ENCODE peak calls at places on chromosomes 5 and 9, in nine cellular contexts. One of them, this sample, is unnamed.
A peak's percentile ranks its signal among the peaks of the same experiment; 100 is the strongest.

GRCh38 chr5:60495644-60496520 is 204.1 kb downstream of the DEPDC1B start:
- DNase-seq in anterior cingulate cortex: peak; percentile 76
- DNase-seq in stimulated activated CD4-positive, alpha-beta T cell treated with anti-CD3 and anti-CD28 coated beads, Interleukin-1b, Interleukin-23, amount 100 ng/mL, for 1 hour: no peak
- DNase-seq in fibroblast of the conjunctiva: no peak
- DNase-seq in RWPE1: no peak
- DNase-seq in iPS DF 6.9: no peak
- DNase-seq in left kidney: no peak
- DNase-seq in stimulated activated CD8-positive, alpha-beta memory T cell treated with anti-CD3 and anti-CD28 coated beads, Interleukin-12 subunit alpha, Interleukin-12 subunit beta, amount 100 ng/mL, for 1 hour: no peak
- DNase-seq in NCI-H510A treated with DMSO at 0.1 percent for 48 hours: peak; percentile 16
- DNase-seq in this sample: no peak

GRCh38 chr9:16598316-16598715 is 272.2 kb downstream of the BNC2 start:
- DNase-seq in anterior cingulate cortex: no peak
- DNase-seq in stimulated activated CD4-positive, alpha-beta T cell treated with anti-CD3 and anti-CD28 coated beads, Interleukin-1b, Interleukin-23, amount 100 ng/mL, for 1 hour: no peak
- DNase-seq in fibroblast of the conjunctiva: no peak
- DNase-seq in RWPE1: no peak
- DNase-seq in iPS DF 6.9: no peak
- DNase-seq in left kidney: no peak
- DNase-seq in stimulated activated CD8-positive, alpha-beta memory T cell treated with anti-CD3 and anti-CD28 coated beads, Interleukin-12 subunit alpha, Interleukin-12 subunit beta, amount 100 ng/mL, for 1 hour: no peak
- DNase-seq in NCI-H510A treated with DMSO at 0.1 percent for 48 hours: no peak
- DNase-seq in this sample: no peak

GRCh38 chr5:143494162-143494561 is 90.7 kb upstream of the NR3C1 start:
- DNase-seq in anterior cingulate cortex: no peak
- DNase-seq in stimulated activated CD4-positive, alpha-beta T cell treated with anti-CD3 and anti-CD28 coated beads, Interleukin-1b, Interleukin-23, amount 100 ng/mL, for 1 hour: no peak
- DNase-seq in fibroblast of the conjunctiva: peak; percentile 75
- DNase-seq in RWPE1: peak; percentile 78
- DNase-seq in iPS DF 6.9: no peak
- DNase-seq in left kidney: no peak
- DNase-seq in stimulated activated CD8-positive, alpha-beta memory T cell treated with anti-CD3 and anti-CD28 coated beads, Interleukin-12 subunit alpha, Interleukin-12 subunit beta, amount 100 ng/mL, for 1 hour: no peak
- DNase-seq in NCI-H510A treated with DMSO at 0.1 percent for 48 hours: no peak
- DNase-seq in this sample: no peak

GRCh38 chr5:24226492-24226891 is 418.3 kb downstream of the CDH10 start:
- DNase-seq in anterior cingulate cortex: no peak
- DNase-seq in stimulated activated CD4-positive, alpha-beta T cell treated with anti-CD3 and anti-CD28 coated beads, Interleukin-1b, Interleukin-23, amount 100 ng/mL, for 1 hour: no peak
- DNase-seq in fibroblast of the conjunctiva: no peak
- DNase-seq in RWPE1: no peak
- DNase-seq in iPS DF 6.9: no peak
- DNase-seq in left kidney: no peak
- DNase-seq in stimulated activated CD8-positive, alpha-beta memory T cell treated with anti-CD3 and anti-CD28 coated beads, Interleukin-12 subunit alpha, Interleukin-12 subunit beta, amount 100 ng/mL, for 1 hour: no peak
- DNase-seq in NCI-H510A treated with DMSO at 0.1 percent for 48 hours: no peak
- DNase-seq in this sample: no peak

GRCh38 chr5:148928141-148928540 is 101.7 kb downstream of the ADRB2 start:
- DNase-seq in anterior cingulate cortex: no peak
- DNase-seq in stimulated activated CD4-positive, alpha-beta T cell treated with anti-CD3 and anti-CD28 coated beads, Interleukin-1b, Interleukin-23, amount 100 ng/mL, for 1 hour: no peak
- DNase-seq in fibroblast of the conjunctiva: no peak
- DNase-seq in RWPE1: no peak
- DNase-seq in iPS DF 6.9: no peak
- DNase-seq in left kidney: no peak
- DNase-seq in stimulated activated CD8-positive, alpha-beta memory T cell treated with anti-CD3 and anti-CD28 coated beads, Interleukin-12 subunit alpha, Interleukin-12 subunit beta, amount 100 ng/mL, for 1 hour: no peak
- DNase-seq in NCI-H510A treated with DMSO at 0.1 percent for 48 hours: no peak
- DNase-seq in this sample: no peak

GRCh38 chr9:88481933-88482332 is 53.0 kb upstream of the NXNL2 start:
- DNase-seq in anterior cingulate cortex: peak; percentile 68
- DNase-seq in stimulated activated CD4-positive, alpha-beta T cell treated with anti-CD3 and anti-CD28 coated beads, Interleukin-1b, Interleukin-23, amount 100 ng/mL, for 1 hour: no peak
- DNase-seq in fibroblast of the conjunctiva: no peak
- DNase-seq in RWPE1: no peak
- DNase-seq in iPS DF 6.9: no peak
- DNase-seq in left kidney: no peak
- DNase-seq in stimulated activated CD8-positive, alpha-beta memory T cell treated with anti-CD3 and anti-CD28 coated beads, Interleukin-12 subunit alpha, Interleukin-12 subunit beta, amount 100 ng/mL, for 1 hour: no peak
- DNase-seq in NCI-H510A treated with DMSO at 0.1 percent for 48 hours: no peak
- DNase-seq in this sample: no peak

GRCh38 chr5:141604318-141604717 is 14.5 kb downstream of the DIAPH1 start:
- DNase-seq in anterior cingulate cortex: no peak
- DNase-seq in stimulated activated CD4-positive, alpha-beta T cell treated with anti-CD3 and anti-CD28 coated beads, Interleukin-1b, Interleukin-23, amount 100 ng/mL, for 1 hour: no peak
- DNase-seq in fibroblast of the conjunctiva: peak; percentile 93
- DNase-seq in RWPE1: peak; percentile 95
- DNase-seq in iPS DF 6.9: no peak
- DNase-seq in left kidney: peak; percentile 42
- DNase-seq in stimulated activated CD8-positive, alpha-beta memory T cell treated with anti-CD3 and anti-CD28 coated beads, Interleukin-12 subunit alpha, Interleukin-12 subunit beta, amount 100 ng/mL, for 1 hour: no peak
- DNase-seq in NCI-H510A treated with DMSO at 0.1 percent for 48 hours: no peak
- DNase-seq in this sample: peak; percentile 97

GRCh38 chr9:71710856-71711255 is 57.5 kb downstream of the CEMIP2 start:
- DNase-seq in anterior cingulate cortex: no peak
- DNase-seq in stimulated activated CD4-positive, alpha-beta T cell treated with anti-CD3 and anti-CD28 coated beads, Interleukin-1b, Interleukin-23, amount 100 ng/mL, for 1 hour: no peak
- DNase-seq in fibroblast of the conjunctiva: no peak
- DNase-seq in RWPE1: no peak
- DNase-seq in iPS DF 6.9: no peak
- DNase-seq in left kidney: no peak
- DNase-seq in stimulated activated CD8-positive, alpha-beta memory T cell treated with anti-CD3 and anti-CD28 coated beads, Interleukin-12 subunit alpha, Interleukin-12 subunit beta, amount 100 ng/mL, for 1 hour: no peak
- DNase-seq in NCI-H510A treated with DMSO at 0.1 percent for 48 hours: no peak
- DNase-seq in this sample: no peak

GRCh38 chr9:69548676-69549075 is 123.5 kb downstream of the APBA1 start:
- DNase-seq in anterior cingulate cortex: peak; percentile 57
- DNase-seq in stimulated activated CD4-positive, alpha-beta T cell treated with anti-CD3 and anti-CD28 coated beads, Interleukin-1b, Interleukin-23, amount 100 ng/mL, for 1 hour: no peak
- DNase-seq in fibroblast of the conjunctiva: no peak
- DNase-seq in RWPE1: no peak
- DNase-seq in iPS DF 6.9: no peak
- DNase-seq in left kidney: peak; percentile 31
- DNase-seq in stimulated activated CD8-positive, alpha-beta memory T cell treated with anti-CD3 and anti-CD28 coated beads, Interleukin-12 subunit alpha, Interleukin-12 subunit beta, amount 100 ng/mL, for 1 hour: no peak
- DNase-seq in NCI-H510A treated with DMSO at 0.1 percent for 48 hours: no peak
- DNase-seq in this sample: no peak

GRCh38 chr9:111983484-111983908 is 86.9 kb downstream of the UGCG start:
- DNase-seq in anterior cingulate cortex: no peak
- DNase-seq in stimulated activated CD4-positive, alpha-beta T cell treated with anti-CD3 and anti-CD28 coated beads, Interleukin-1b, Interleukin-23, amount 100 ng/mL, for 1 hour: no peak
- DNase-seq in fibroblast of the conjunctiva: no peak
- DNase-seq in RWPE1: no peak
- DNase-seq in iPS DF 6.9: no peak
- DNase-seq in left kidney: no peak
- DNase-seq in stimulated activated CD8-positive, alpha-beta memory T cell treated with anti-CD3 and anti-CD28 coated beads, Interleukin-12 subunit alpha, Interleukin-12 subunit beta, amount 100 ng/mL, for 1 hour: no peak
- DNase-seq in NCI-H510A treated with DMSO at 0.1 percent for 48 hours: peak; percentile 57
- DNase-seq in this sample: no peak

GRCh38 chr9:134455951-134456739 is 129.9 kb downstream of the RXRA start:
- DNase-seq in anterior cingulate cortex: peak; percentile 29
- DNase-seq in stimulated activated CD4-positive, alpha-beta T cell treated with anti-CD3 and anti-CD28 coated beads, Interleukin-1b, Interleukin-23, amount 100 ng/mL, for 1 hour: peak; percentile 41
- DNase-seq in fibroblast of the conjunctiva: peak; percentile 95
- DNase-seq in RWPE1: peak; percentile 85
- DNase-seq in iPS DF 6.9: no peak
- DNase-seq in left kidney: peak; percentile 90
- DNase-seq in stimulated activated CD8-positive, alpha-beta memory T cell treated with anti-CD3 and anti-CD28 coated beads, Interleukin-12 subunit alpha, Interleukin-12 subunit beta, amount 100 ng/mL, for 1 hour: peak; percentile 54
- DNase-seq in NCI-H510A treated with DMSO at 0.1 percent for 48 hours: no peak
- DNase-seq in this sample: peak; percentile 58

GRCh38 chr5:43432486-43433365 is 20.5 kb upstream of the CCL28 start:
- DNase-seq in anterior cingulate cortex: no peak
- DNase-seq in stimulated activated CD4-positive, alpha-beta T cell treated with anti-CD3 and anti-CD28 coated beads, Interleukin-1b, Interleukin-23, amount 100 ng/mL, for 1 hour: no peak
- DNase-seq in fibroblast of the conjunctiva: peak; percentile 76
- DNase-seq in RWPE1: peak; percentile 73
- DNase-seq in iPS DF 6.9: no peak
- DNase-seq in left kidney: no peak
- DNase-seq in stimulated activated CD8-positive, alpha-beta memory T cell treated with anti-CD3 and anti-CD28 coated beads, Interleukin-12 subunit alpha, Interleukin-12 subunit beta, amount 100 ng/mL, for 1 hour: no peak
- DNase-seq in NCI-H510A treated with DMSO at 0.1 percent for 48 hours: peak; percentile 18
- DNase-seq in this sample: peak; percentile 17

GRCh38 chr9:101673642-101674041 is 64.8 kb downstream of the GRIN3A start:
- DNase-seq in anterior cingulate cortex: no peak
- DNase-seq in stimulated activated CD4-positive, alpha-beta T cell treated with anti-CD3 and anti-CD28 coated beads, Interleukin-1b, Interleukin-23, amount 100 ng/mL, for 1 hour: no peak
- DNase-seq in fibroblast of the conjunctiva: no peak
- DNase-seq in RWPE1: no peak
- DNase-seq in iPS DF 6.9: no peak
- DNase-seq in left kidney: no peak
- DNase-seq in stimulated activated CD8-positive, alpha-beta memory T cell treated with anti-CD3 and anti-CD28 coated beads, Interleukin-12 subunit alpha, Interleukin-12 subunit beta, amount 100 ng/mL, for 1 hour: no peak
- DNase-seq in NCI-H510A treated with DMSO at 0.1 percent for 48 hours: no peak
- DNase-seq in this sample: no peak

GRCh38 chr9:30944233-30944585 is 1440.2 kb upstream of the ACO1 start:
- DNase-seq in anterior cingulate cortex: no peak
- DNase-seq in stimulated activated CD4-positive, alpha-beta T cell treated with anti-CD3 and anti-CD28 coated beads, Interleukin-1b, Interleukin-23, amount 100 ng/mL, for 1 hour: no peak
- DNase-seq in fibroblast of the conjunctiva: no peak
- DNase-seq in RWPE1: no peak
- DNase-seq in iPS DF 6.9: no peak
- DNase-seq in left kidney: no peak
- DNase-seq in stimulated activated CD8-positive, alpha-beta memory T cell treated with anti-CD3 and anti-CD28 coated beads, Interleukin-12 subunit alpha, Interleukin-12 subunit beta, amount 100 ng/mL, for 1 hour: no peak
- DNase-seq in NCI-H510A treated with DMSO at 0.1 percent for 48 hours: no peak
- DNase-seq in this sample: no peak

GRCh38 chr9:22175972-22176545 is 167.0 kb upstream of the CDKN2B start:
- DNase-seq in anterior cingulate cortex: no peak
- DNase-seq in stimulated activated CD4-positive, alpha-beta T cell treated with anti-CD3 and anti-CD28 coated beads, Interleukin-1b, Interleukin-23, amount 100 ng/mL, for 1 hour: no peak
- DNase-seq in fibroblast of the conjunctiva: no peak
- DNase-seq in RWPE1: no peak
- DNase-seq in iPS DF 6.9: no peak
- DNase-seq in left kidney: no peak
- DNase-seq in stimulated activated CD8-positive, alpha-beta memory T cell treated with anti-CD3 and anti-CD28 coated beads, Interleukin-12 subunit alpha, Interleukin-12 subunit beta, amount 100 ng/mL, for 1 hour: no peak
- DNase-seq in NCI-H510A treated with DMSO at 0.1 percent for 48 hours: no peak
- DNase-seq in this sample: no peak

GRCh38 chr9:109281518-109281917 is 39.3 kb downstream of the EPB41L4B start:
- DNase-seq in anterior cingulate cortex: no peak
- DNase-seq in stimulated activated CD4-positive, alpha-beta T cell treated with anti-CD3 and anti-CD28 coated beads, Interleukin-1b, Interleukin-23, amount 100 ng/mL, for 1 hour: no peak
- DNase-seq in fibroblast of the conjunctiva: no peak
- DNase-seq in RWPE1: no peak
- DNase-seq in iPS DF 6.9: no peak
- DNase-seq in left kidney: no peak
- DNase-seq in stimulated activated CD8-positive, alpha-beta memory T cell treated with anti-CD3 and anti-CD28 coated beads, Interleukin-12 subunit alpha, Interleukin-12 subunit beta, amount 100 ng/mL, for 1 hour: no peak
- DNase-seq in NCI-H510A treated with DMSO at 0.1 percent for 48 hours: no peak
- DNase-seq in this sample: no peak

GRCh38 chr5:142495561-142495960 is 170.7 kb upstream of the SPRY4 start:
- DNase-seq in anterior cingulate cortex: no peak
- DNase-seq in stimulated activated CD4-positive, alpha-beta T cell treated with anti-CD3 and anti-CD28 coated beads, Interleukin-1b, Interleukin-23, amount 100 ng/mL, for 1 hour: no peak
- DNase-seq in fibroblast of the conjunctiva: no peak
- DNase-seq in RWPE1: no peak
- DNase-seq in iPS DF 6.9: no peak
- DNase-seq in left kidney: no peak
- DNase-seq in stimulated activated CD8-positive, alpha-beta memory T cell treated with anti-CD3 and anti-CD28 coated beads, Interleukin-12 subunit alpha, Interleukin-12 subunit beta, amount 100 ng/mL, for 1 hour: no peak
- DNase-seq in NCI-H510A treated with DMSO at 0.1 percent for 48 hours: no peak
- DNase-seq in this sample: no peak

GRCh38 chr5:124755565-124755964 is 9.1 kb upstream of the ZNF608 start:
- DNase-seq in anterior cingulate cortex: peak; percentile 83
- DNase-seq in stimulated activated CD4-positive, alpha-beta T cell treated with anti-CD3 and anti-CD28 coated beads, Interleukin-1b, Interleukin-23, amount 100 ng/mL, for 1 hour: no peak
- DNase-seq in fibroblast of the conjunctiva: no peak
- DNase-seq in RWPE1: peak; percentile 80
- DNase-seq in iPS DF 6.9: no peak
- DNase-seq in left kidney: peak; percentile 56
- DNase-seq in stimulated activated CD8-positive, alpha-beta memory T cell treated with anti-CD3 and anti-CD28 coated beads, Interleukin-12 subunit alpha, Interleukin-12 subunit beta, amount 100 ng/mL, for 1 hour: no peak
- DNase-seq in NCI-H510A treated with DMSO at 0.1 percent for 48 hours: no peak
- DNase-seq in this sample: no peak

GRCh38 chr9:105063665-105064247 is 135.8 kb upstream of the ABCA1 start:
- DNase-seq in anterior cingulate cortex: no peak
- DNase-seq in stimulated activated CD4-positive, alpha-beta T cell treated with anti-CD3 and anti-CD28 coated beads, Interleukin-1b, Interleukin-23, amount 100 ng/mL, for 1 hour: no peak
- DNase-seq in fibroblast of the conjunctiva: no peak
- DNase-seq in RWPE1: peak; percentile 68
- DNase-seq in iPS DF 6.9: no peak
- DNase-seq in left kidney: no peak
- DNase-seq in stimulated activated CD8-positive, alpha-beta memory T cell treated with anti-CD3 and anti-CD28 coated beads, Interleukin-12 subunit alpha, Interleukin-12 subunit beta, amount 100 ng/mL, for 1 hour: no peak
- DNase-seq in NCI-H510A treated with DMSO at 0.1 percent for 48 hours: no peak
- DNase-seq in this sample: peak; percentile 30

GRCh38 chr5:119330367-119331183 is 25.2 kb upstream of the TNFAIP8 start:
- DNase-seq in anterior cingulate cortex: no peak
- DNase-seq in stimulated activated CD4-positive, alpha-beta T cell treated with anti-CD3 and anti-CD28 coated beads, Interleukin-1b, Interleukin-23, amount 100 ng/mL, for 1 hour: no peak
- DNase-seq in fibroblast of the conjunctiva: no peak
- DNase-seq in RWPE1: no peak
- DNase-seq in iPS DF 6.9: no peak
- DNase-seq in left kidney: no peak
- DNase-seq in stimulated activated CD8-positive, alpha-beta memory T cell treated with anti-CD3 and anti-CD28 coated beads, Interleukin-12 subunit alpha, Interleukin-12 subunit beta, amount 100 ng/mL, for 1 hour: no peak
- DNase-seq in NCI-H510A treated with DMSO at 0.1 percent for 48 hours: no peak
- DNase-seq in this sample: no peak

GRCh38 chr5:98784411-98784810 is 10.9 kb downstream of the RGMB start:
- DNase-seq in anterior cingulate cortex: no peak
- DNase-seq in stimulated activated CD4-positive, alpha-beta T cell treated with anti-CD3 and anti-CD28 coated beads, Interleukin-1b, Interleukin-23, amount 100 ng/mL, for 1 hour: no peak
- DNase-seq in fibroblast of the conjunctiva: no peak
- DNase-seq in RWPE1: no peak
- DNase-seq in iPS DF 6.9: no peak
- DNase-seq in left kidney: no peak
- DNase-seq in stimulated activated CD8-positive, alpha-beta memory T cell treated with anti-CD3 and anti-CD28 coated beads, Interleukin-12 subunit alpha, Interleukin-12 subunit beta, amount 100 ng/mL, for 1 hour: no peak
- DNase-seq in NCI-H510A treated with DMSO at 0.1 percent for 48 hours: no peak
- DNase-seq in this sample: no peak

GRCh38 chr9:23821400-23822181 is 4.4 kb downstream of the ELAVL2 start:
- DNase-seq in anterior cingulate cortex: no peak
- DNase-seq in stimulated activated CD4-positive, alpha-beta T cell treated with anti-CD3 and anti-CD28 coated beads, Interleukin-1b, Interleukin-23, amount 100 ng/mL, for 1 hour: no peak
- DNase-seq in fibroblast of the conjunctiva: no peak
- DNase-seq in RWPE1: peak; percentile 58
- DNase-seq in iPS DF 6.9: no peak
- DNase-seq in left kidney: peak; percentile 87
- DNase-seq in stimulated activated CD8-positive, alpha-beta memory T cell treated with anti-CD3 and anti-CD28 coated beads, Interleukin-12 subunit alpha, Interleukin-12 subunit beta, amount 100 ng/mL, for 1 hour: no peak
- DNase-seq in NCI-H510A treated with DMSO at 0.1 percent for 48 hours: peak; percentile 26
- DNase-seq in this sample: no peak

GRCh38 chr5:68290260-68290674 is 74.7 kb downstream of the PIK3R1 start:
- DNase-seq in anterior cingulate cortex: peak; percentile 63
- DNase-seq in stimulated activated CD4-positive, alpha-beta T cell treated with anti-CD3 and anti-CD28 coated beads, Interleukin-1b, Interleukin-23, amount 100 ng/mL, for 1 hour: no peak
- DNase-seq in fibroblast of the conjunctiva: peak; percentile 43
- DNase-seq in RWPE1: no peak
- DNase-seq in iPS DF 6.9: no peak
- DNase-seq in left kidney: peak; percentile 54
- DNase-seq in stimulated activated CD8-positive, alpha-beta memory T cell treated with anti-CD3 and anti-CD28 coated beads, Interleukin-12 subunit alpha, Interleukin-12 subunit beta, amount 100 ng/mL, for 1 hour: no peak
- DNase-seq in NCI-H510A treated with DMSO at 0.1 percent for 48 hours: no peak
- DNase-seq in this sample: no peak

GRCh38 chr5:127290019-127290945 is at the start of gene MEGF10:
- DNase-seq in anterior cingulate cortex: peak; percentile 78
- DNase-seq in stimulated activated CD4-positive, alpha-beta T cell treated with anti-CD3 and anti-CD28 coated beads, Interleukin-1b, Interleukin-23, amount 100 ng/mL, for 1 hour: no peak
- DNase-seq in fibroblast of the conjunctiva: no peak
- DNase-seq in RWPE1: peak; percentile 84
- DNase-seq in iPS DF 6.9: no peak
- DNase-seq in left kidney: peak; percentile 87
- DNase-seq in stimulated activated CD8-positive, alpha-beta memory T cell treated with anti-CD3 and anti-CD28 coated beads, Interleukin-12 subunit alpha, Interleukin-12 subunit beta, amount 100 ng/mL, for 1 hour: no peak
- DNase-seq in NCI-H510A treated with DMSO at 0.1 percent for 48 hours: no peak
- DNase-seq in this sample: no peak